ENCODE peak calls at places on chromosome 6, in five cellular contexts. K is suprapubic skin, G is sigmoid colon, E is HepG2, I is breast epithelium. W is an unnamed sample.
A peak's percentile ranks its signal among the peaks of the same experiment; 100 is the strongest.

GRCh38 chr6:97626586-97627441 is 343.8 kb upstream of the MMS22L start:
- DNase-seq in I (no peak), K (no peak), G (no peak), E (no peak), W (no peak)

GRCh38 chr6:116971959-116972358 is 94.9 kb downstream of the RFX6 start:
- DNase-seq in K (no peak), I (no peak), E (peak; percentile 68), G (no peak), W (no peak)

GRCh38 chr6:7058250-7058923 is 49.4 kb upstream of the RREB1 start:
- DNase-seq in G (no peak), I (peak; percentile 85), K (no peak), E (peak; percentile 77), W (peak; percentile 90)

GRCh38 chr6:32194825-32195651 is 2.6 kb upstream of the GPSM3 start:
- DNase-seq in K (no peak), G (no peak), I (peak; percentile 58), E (no peak), W (no peak)

GRCh38 chr6:19723533-19723932 is 113.6 kb upstream of the ID4 start:
- DNase-seq in I (no peak), G (no peak), E (no peak), K (no peak), W (no peak)

GRCh38 chr6:168860987-168861386 is 392.7 kb downstream of the THBS2 start:
- DNase-seq in G (no peak), I (no peak), K (no peak), E (no peak), W (no peak)

GRCh38 chr6:37550436-37550835 is 50.7 kb upstream of the CCDC167 start:
- DNase-seq in E (no peak), K (no peak), I (no peak), G (no peak), W (no peak)

GRCh38 chr6:26520840-26521484 is 17.2 kb upstream of the HMGN4 start:
- DNase-seq in K (peak; percentile 94), I (peak; percentile 83), E (peak; percentile 82), G (peak; percentile 95), W (peak; percentile 88)

GRCh38 chr6:30041221-30041620 is 19.8 kb upstream of the POLR1H start:
- DNase-seq in E (no peak), I (no peak), K (no peak), G (no peak), W (no peak)

GRCh38 chr6:25629202-25629584 is 22.8 kb upstream of the SCGN start:
- DNase-seq in I (no peak), K (no peak), E (peak; percentile 61), G (no peak), W (no peak)

GRCh38 chr6:44681782-44682181 is 294.3 kb downstream of the CDC5L start:
- DNase-seq in K (no peak), I (no peak), E (no peak), G (no peak), W (peak; percentile 2)

GRCh38 chr6:43267619-43268347 is 24.5 kb downstream of the TTBK1 start:
- DNase-seq in K (no peak), G (no peak), I (no peak), E (peak; percentile 99), W (no peak)

GRCh38 chr6:151142676-151143075 is 97.1 kb upstream of the AKAP12 start:
- DNase-seq in G (no peak), K (no peak), E (no peak), I (no peak), W (no peak)

GRCh38 chr6:170462366-170463020 is 90.6 kb downstream of the PSMB1 start:
- DNase-seq in G (no peak), E (no peak), K (no peak), I (no peak), W (no peak)

GRCh38 chr6:38209291-38209865 is 389.9 kb downstream of the ZFAND3 start:
- DNase-seq in E (no peak), G (no peak), K (no peak), I (no peak), W (no peak)

GRCh38 chr6:136990754-136991153 is 54.0 kb downstream of the IL20RA start:
- DNase-seq in E (no peak), G (no peak), K (no peak), I (no peak), W (no peak)

GRCh38 chr6:33170176-33171095 is 21.8 kb downstream of the COL11A2 start:
- DNase-seq in K (no peak), I (no peak), E (no peak), G (peak; percentile 46), W (no peak)

GRCh38 chr6:24936641-24937317 is 1.0 kb upstream of the RIPOR2 start:
- DNase-seq in K (no peak), G (no peak), E (no peak), I (no peak), W (no peak)

GRCh38 chr6:97702226-97702625 is 419.2 kb upstream of the MMS22L start:
- DNase-seq in K (no peak), E (no peak), I (no peak), G (no peak), W (no peak)

GRCh38 chr6:41596807-41597206 is 41.5 kb upstream of the MDFI start:
- DNase-seq in E (no peak), I (no peak), K (no peak), G (peak; percentile 42), W (no peak)

GRCh38 chr6:14305131-14305530 is 187.6 kb downstream of the CD83 start:
- DNase-seq in E (no peak), K (no peak), I (no peak), G (no peak), W (no peak)

GRCh38 chr6:38603966-38604365 is 35.8 kb downstream of the BTBD9 start:
- DNase-seq in I (no peak), E (no peak), G (no peak), K (no peak), W (no peak)

GRCh38 chr6:105192707-105193465 is 13.1 kb upstream of the POPDC3 start:
- DNase-seq in I (no peak), K (no peak), G (no peak), E (no peak), W (no peak)

GRCh38 chr6:157763894-157764345 is 59.1 kb upstream of the SNX9 start:
- DNase-seq in I (no peak), K (no peak), E (no peak), G (no peak), W (no peak)

GRCh38 chr6:157762636-157763035 is 60.4 kb upstream of the SNX9 start:
- DNase-seq in I (no peak), E (peak; percentile 35), K (no peak), G (no peak), W (no peak)

GRCh38 chr6:157761926-157762325 is 61.1 kb upstream of the SNX9 start:
- DNase-seq in E (no peak), I (no peak), K (no peak), G (no peak), W (no peak)

GRCh38 chr6:157763129-157763893 is 59.7 kb upstream of the SNX9 start:
- DNase-seq in K (peak; percentile 90), I (peak; percentile 97), G (peak; percentile 81), E (peak; percentile 88), W (peak; percentile 97)

GRCh38 chr6:157764346-157765068 is 58.5 kb upstream of the SNX9 start:
- DNase-seq in G (peak; percentile 95), K (peak; percentile 92), E (peak; percentile 77), I (peak; percentile 93), W (peak; percentile 70)
- TF ChIP-seq POLR2A in G (no peak), K (no peak), E (no peak), I (no peak), W (no peak)

GRCh38 chr6:139640453-139640852 is 266.0 kb upstream of the CITED2 start:
- DNase-seq in I (no peak), E (no peak), G (no peak), K (no peak), W (no peak)
- TF ChIP-seq POLR2AphosphoS5 in I (no peak), E (no peak), G (no peak), K (no peak), W (no peak)

GRCh38 chr6:11381801-11382513 is 149.5 kb upstream of the NEDD9 start:
- DNase-seq in G (no peak), I (no peak), E (no peak), K (no peak), W (no peak)
- TF ChIP-seq POLR2A in G (no peak), I (no peak), E (no peak), K (no peak), W (no peak)

GRCh38 chr6:21750479-21751018 is 157.0 kb downstream of the SOX4 start:
- DNase-seq in K (no peak), G (no peak), I (no peak), E (no peak), W (no peak)
- TF ChIP-seq POLR2AphosphoS5 in K (no peak), G (no peak), I (no peak), E (no peak), W (no peak)

GRCh38 chr6:143410859-143411270 is 39.6 kb downstream of the ADAT2 start:
- DNase-seq in K (no peak), E (peak; percentile 95), G (no peak), I (no peak), W (no peak)

GRCh38 chr6:143405381-143406154 is 44.9 kb downstream of the ADAT2 start:
- DNase-seq in K (no peak), G (no peak), I (no peak), E (no peak), W (no peak)

GRCh38 chr6:143408151-143408786 is 42.2 kb downstream of the ADAT2 start:
- DNase-seq in G (no peak), I (no peak), K (no peak), E (no peak), W (no peak)

GRCh38 chr6:143406673-143407072 is 43.8 kb downstream of the ADAT2 start:
- DNase-seq in K (no peak), E (no peak), I (no peak), G (no peak), W (no peak)

DNA sequence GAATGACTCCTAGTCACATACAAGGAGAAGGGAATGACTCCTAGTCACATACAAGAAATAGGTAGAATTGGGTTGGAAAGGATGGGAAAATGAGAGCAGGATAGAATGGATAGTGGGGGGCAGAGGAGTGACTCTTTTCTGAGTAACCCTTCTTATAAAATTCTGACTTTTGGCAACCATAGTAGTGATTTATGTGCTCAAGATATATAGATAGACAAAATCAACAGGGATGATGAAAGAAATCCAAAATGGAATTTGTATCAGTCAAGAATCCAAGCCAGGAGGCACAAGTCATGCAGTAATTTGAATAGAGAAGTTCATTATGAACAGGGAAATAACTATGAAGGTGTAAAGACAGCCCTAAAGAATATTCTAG is 41.7 kb downstream of the ADAT2 start:
- DNase-seq in K (no peak), G (no peak), I (no peak), E (peak; percentile 24), W (no peak)
- TF ChIP-seq POLR2A in K (no peak), G (no peak), I (no peak), E (no peak), W (no peak)

DNA sequence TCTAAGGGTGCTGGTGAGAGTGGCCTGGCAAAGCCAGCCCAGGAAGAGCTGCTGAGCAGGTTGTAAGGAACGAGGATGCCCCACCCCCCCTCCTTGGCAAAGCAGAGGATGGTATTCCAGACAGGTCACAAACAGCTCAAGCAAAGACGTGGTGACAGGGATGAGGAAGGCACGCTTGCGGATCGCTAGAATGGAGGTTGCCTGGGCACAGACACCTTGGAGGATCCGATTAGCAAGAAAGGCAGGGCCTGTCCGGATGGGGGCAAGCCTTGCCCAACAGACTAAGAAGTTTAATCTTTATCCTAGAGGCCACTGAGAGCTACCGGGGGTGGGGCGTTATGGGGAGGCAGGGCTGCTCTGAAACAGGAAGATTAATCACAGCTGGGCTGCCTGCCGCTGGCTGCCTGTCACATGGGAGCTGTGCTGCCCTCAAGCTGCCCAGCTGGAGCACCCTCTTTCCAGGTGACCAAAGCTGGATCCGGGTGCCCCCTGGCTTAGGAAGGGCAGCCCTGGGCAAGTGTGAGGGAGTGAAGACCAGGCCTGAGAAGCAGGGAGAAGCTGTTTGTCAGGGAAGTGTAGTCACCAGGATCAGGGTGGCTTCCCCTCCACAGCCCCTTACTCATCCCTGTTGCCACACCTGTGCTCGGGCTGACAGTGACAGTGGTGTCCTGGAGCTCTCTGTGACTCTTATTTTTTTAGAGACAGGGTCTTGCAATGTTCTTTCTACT is 9.2 kb upstream of the MAPK13 start:
- DNase-seq in E (no peak), G (peak; percentile 69), K (no peak), I (peak; percentile 80), W (peak; percentile 78)
- TF ChIP-seq POLR2AphosphoS5 in E (no peak), G (no peak), K (no peak), I (peak; percentile 17), W (peak; percentile 48)